ENCODE peak calls at places on chromosome 16, in six cellular contexts. U is activated gamma-delta T cell treated with anti-CD3 and anti-CD28 coated beads, Interleukin-2, amount 50 U/mL, for 16 hours; N is Peyer's patch; Q is foreskin fibroblast; P is cardiac muscle cell; M is kidney glomerular epithelial cell. Z is an unnamed sample.

GRCh38 chr16:55081622-55082593 is 151.2 kb downstream of the IRX5 start:
- DNase-seq in U (no peak), N (no peak), Q (no peak), P (no peak), M (no peak), Z (no peak)

GRCh38 chr16:52581530-52581929 is 34.6 kb upstream of the TOX3 start:
- DNase-seq in U (no peak), N (no peak), Q (no peak), P (no peak), M (no peak), Z (no peak)

GRCh38 chr16:57810197-57811024 is 8.1 kb upstream of the KIFC3 start:
- DNase-seq in U (peak), N (peak), Q (peak), P (no peak), M (peak), Z (peak)

GRCh38 chr16:60310836-60311445 is 1576.8 kb upstream of the GOT2 start:
- DNase-seq in U (no peak), N (no peak), Q (no peak), P (no peak), M (no peak), Z (no peak)

GRCh38 chr16:85136705-85137322 is 24.5 kb upstream of the CIBAR2 start:
- DNase-seq in U (no peak), N (no peak), Q (peak), P (no peak), M (no peak), Z (no peak)

GRCh38 chr16:68563631-68564366 is 24.7 kb downstream of the ZFP90 start:
- DNase-seq in U (no peak), N (no peak), Q (no peak), P (no peak), M (no peak), Z (no peak)

GRCh38 chr16:7550096-7550495 is 217.5 kb downstream of the RBFOX1 start:
- DNase-seq in U (no peak), N (no peak), Q (no peak), P (no peak), M (no peak), Z (no peak)

GRCh38 chr16:10122546-10122945 is 59.7 kb downstream of the GRIN2A start:
- DNase-seq in U (no peak), N (no peak), Q (no peak), P (peak), M (no peak), Z (no peak)

GRCh38 chr16:4137438-4137837 is 21.2 kb upstream of the ADCY9 start:
- DNase-seq in U (no peak), N (no peak), Q (no peak), P (no peak), M (no peak), Z (no peak)

GRCh38 chr16:35391328-35391727 is 1931.9 kb downstream of the TP53TG3F start:
- DNase-seq in U (no peak), N (no peak), Q (peak), P (no peak), M (no peak), Z (peak)

GRCh38 chr16:87895641-87896141 is 26.4 kb upstream of the SLC7A5 start:
- DNase-seq in U (peak), N (no peak), Q (peak), P (no peak), M (no peak), Z (peak)

GRCh38 chr16:72371307-72372081 is 199.5 kb upstream of the PMFBP1 start:
- DNase-seq in U (no peak), N (no peak), Q (peak), P (peak), M (peak), Z (no peak)

GRCh38 chr16:27468941-27469531 is 67.1 kb downstream of the IL21R start:
- DNase-seq in U (no peak), N (no peak), Q (no peak), P (no peak), M (no peak), Z (no peak)

GRCh38 chr16:29009050-29009837 is 24.4 kb downstream of the LAT start:
- DNase-seq in U (no peak), N (no peak), Q (no peak), P (no peak), M (no peak), Z (peak)

GRCh38 chr16:69501956-69502457 is 63.8 kb upstream of the NFAT5 start:
- DNase-seq in U (no peak), N (no peak), Q (no peak), P (peak), M (peak), Z (no peak)

GRCh38 chr16:7398536-7398935 is 65.9 kb downstream of the RBFOX1 start:
- DNase-seq in U (no peak), N (no peak), Q (no peak), P (no peak), M (no peak), Z (no peak)

GRCh38 chr16:3808308-3809063 is 72.0 kb downstream of the CREBBP start:
- DNase-seq in U (no peak), N (no peak), Q (no peak), P (no peak), M (no peak), Z (no peak)

GRCh38 chr16:12010388-12011251 is 34.1 kb downstream of the SNX29 start:
- DNase-seq in U (no peak), N (no peak), Q (peak), P (no peak), M (no peak), Z (no peak)

GRCh38 chr16:52416888-52417287 is 130.1 kb downstream of the TOX3 start:
- DNase-seq in U (no peak), N (no peak), Q (no peak), P (no peak), M (no peak), Z (no peak)

GRCh38 chr16:87146676-87147075 is 170.5 kb downstream of the C16orf95 start:
- DNase-seq in U (no peak), N (no peak), Q (no peak), P (peak), M (no peak), Z (no peak)

GRCh38 chr16:58471209-58471975 is 28.6 kb upstream of the NDRG4 start:
- DNase-seq in U (no peak), N (no peak), Q (no peak), P (no peak), M (no peak), Z (no peak)

GRCh38 chr16:53773150-53773846 is 69.3 kb downstream of the FTO start:
- DNase-seq in U (no peak), N (no peak), Q (peak), P (peak), M (peak), Z (no peak)

GRCh38 chr16:28478511-28479180 is 6.5 kb upstream of the NPIPB7 start:
- DNase-seq in U (no peak), N (no peak), Q (no peak), P (no peak), M (no peak), Z (no peak)